ENCODE peak calls at places on chromosomes 6 and 20, in six cellular contexts. L, H, A, X, G and F are unnamed samples.
A peak's percentile ranks its signal among the peaks of the same experiment; 100 is the strongest.

GRCh38 chr6:123636282-123636681 is 468 bp downstream of the TRDN start:
- DNase-seq in L (no peak), A (no peak), H (no peak), X (no peak), G (no peak), F (no peak)

GRCh38 chr6:165728196-165728595 is 65.2 kb upstream of the PDE10A start:
- DNase-seq in A (no peak), X (no peak), H (no peak), L (no peak), G (no peak), F (no peak)

GRCh38 chr20:32743237-32744112 is at the start of gene COMMD7:
- DNase-seq in G (peak; percentile 65), X (peak; percentile 32), A (peak; percentile 85), H (peak; percentile 61), L (peak; percentile 88), F (peak; percentile 80)

GRCh38 chr6:85483041-85483700 is 33.3 kb downstream of the NT5E start:
- DNase-seq in L (peak; percentile 89), X (peak; percentile 78), A (peak; percentile 94), H (peak; percentile 56), G (peak; percentile 67), F (peak; percentile 79)

GRCh38 chr6:4270799-4271198 is 135.4 kb upstream of the ECI2 start:
- DNase-seq in X (no peak), H (no peak), G (no peak), L (no peak), A (no peak), F (no peak)

GRCh38 chr6:113351183-113351834 is 505.8 kb upstream of the MARCKS start:
- DNase-seq in L (no peak), A (no peak), X (no peak), H (no peak), G (peak; percentile 43), F (no peak)

GRCh38 chr20:38139919-38140753 is 24.9 kb downstream of the TGM2 start:
- DNase-seq in G (no peak), L (peak; percentile 20), A (no peak), H (no peak), X (no peak), F (no peak)

GRCh38 chr20:53708129-53708968 is 114.7 kb upstream of the ZNF217 start:
- DNase-seq in A (no peak), X (no peak), H (no peak), L (no peak), G (no peak), F (no peak)

GRCh38 chr6:134830194-134830593 is 119.7 kb downstream of the ALDH8A1 start:
- DNase-seq in G (no peak), H (no peak), A (no peak), L (no peak), X (no peak), F (no peak)

GRCh38 chr6:33557376-33557775 is 22.7 kb downstream of the BAK1 start:
- DNase-seq in G (no peak), L (no peak), A (no peak), X (no peak), H (no peak), F (no peak)

GRCh38 chr6:32046450-32047083 is 8.4 kb downstream of the CYP21A2 start:
- DNase-seq in L (peak; percentile 78), G (peak; percentile 54), H (no peak), X (no peak), A (no peak), F (peak; percentile 10)

GRCh38 chr20:63483834-63484233 is 11.4 kb upstream of the KCNQ2 start:
- DNase-seq in L (peak; percentile 62), H (no peak), X (no peak), G (no peak), A (no peak), F (no peak)

GRCh38 chr6:93992976-93993375 is 573.6 kb upstream of the EPHA7 start:
- DNase-seq in X (no peak), L (no peak), A (no peak), G (no peak), H (no peak), F (no peak)

GRCh38 chr6:37785002-37785687 is 34.4 kb upstream of the ZFAND3 start:
- DNase-seq in X (no peak), A (no peak), G (no peak), H (no peak), L (peak; percentile 55), F (no peak)

GRCh38 chr6:145544514-145544913 is 190.8 kb downstream of the EPM2A start:
- DNase-seq in L (no peak), H (no peak), G (no peak), X (no peak), A (no peak), F (no peak)

GRCh38 chr20:33006776-33007375 is 628 bp upstream of the BPIFB2 start:
- DNase-seq in X (no peak), G (no peak), H (no peak), L (no peak), A (no peak), F (no peak)

GRCh38 chr6:36650848-36651247 is 27.7 kb upstream of the CDKN1A start:
- DNase-seq in H (no peak), G (no peak), X (no peak), A (no peak), L (peak; percentile 10), F (no peak)

GRCh38 chr6:12363651-12364381 is 73.7 kb downstream of the EDN1 start:
- DNase-seq in H (peak; percentile 67), L (peak; percentile 86), A (no peak), X (no peak), G (no peak), F (no peak)

GRCh38 chr6:119148102-119148824 is 69.8 kb upstream of the FAM184A start:
- DNase-seq in L (no peak), A (no peak), G (peak; percentile 50), X (no peak), H (peak; percentile 56), F (peak; percentile 28)

GRCh38 chr20:44219287-44219686 is 8.7 kb upstream of the OSER1 start:
- DNase-seq in A (no peak), X (no peak), L (no peak), H (no peak), G (no peak), F (no peak)

GRCh38 chr6:99026135-99026534 is 78.4 kb upstream of the FBXL4 start:
- DNase-seq in X (no peak), G (no peak), A (no peak), L (no peak), H (no peak), F (no peak)

GRCh38 chr6:40917603-40918002 is 121.4 kb downstream of the UNC5CL start:
- DNase-seq in A (no peak), H (no peak), X (no peak), L (no peak), G (no peak), F (no peak)

DNA sequence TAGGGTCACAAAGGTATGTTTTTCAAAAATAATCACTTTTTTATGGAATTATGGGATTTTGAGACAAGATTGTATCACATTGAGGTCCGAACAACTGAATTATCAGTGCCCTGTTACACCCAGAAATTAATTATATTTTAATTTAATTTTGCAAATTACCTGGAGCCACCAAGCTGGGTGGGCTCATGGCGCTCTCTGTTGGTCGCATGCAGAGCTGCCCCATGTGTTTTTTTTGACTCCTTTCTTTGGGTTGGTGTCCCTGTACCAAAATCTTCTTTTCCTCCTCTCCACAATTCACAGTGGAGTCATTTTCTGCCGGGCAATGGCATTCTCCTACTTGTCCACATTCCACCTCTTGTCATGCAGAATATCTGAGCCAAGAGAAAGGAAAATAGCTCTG is 38.9 kb upstream of the FRMD1 start:
- DNase-seq in X (no peak), G (no peak), A (no peak), L (no peak), H (no peak), F (no peak)
- TF ChIP-seq CTCF in X (no peak), G (peak; percentile 52), A (peak; percentile 53), L (peak; percentile 32), H (no peak), F (no peak)

DNA sequence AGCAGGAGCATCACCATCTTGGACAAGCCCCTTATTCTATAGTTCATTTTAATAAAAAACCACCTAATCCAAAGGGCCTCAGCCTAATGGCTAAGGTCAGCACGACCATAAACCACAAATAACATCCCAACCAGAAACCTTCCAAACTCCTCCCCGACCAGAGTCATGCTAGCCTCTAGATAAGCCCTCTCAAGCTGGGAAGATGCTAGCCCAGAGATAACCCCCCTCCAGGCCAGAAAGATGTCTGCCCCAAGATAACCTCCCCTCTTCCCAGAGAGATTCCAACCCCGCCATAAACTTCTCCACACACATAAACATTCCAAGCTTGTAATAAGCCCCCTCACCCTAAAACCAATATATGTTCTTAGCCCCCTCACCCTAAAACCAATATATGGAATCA is 38.5 kb upstream of the OR14J1 start:
- DNase-seq in X (no peak), H (no peak), A (no peak), L (no peak), G (no peak), F (no peak)
- TF ChIP-seq CTCF in X (no peak), H (no peak), A (no peak), L (no peak), G (no peak), F (no peak)

GRCh38 chr20:50338479-50339195 is 148.0 kb downstream of the CEBPB start:
- DNase-seq in G (no peak), A (no peak), X (no peak), L (no peak), H (no peak), F (no peak)
- TF ChIP-seq CTCF in G (no peak), A (no peak), X (no peak), L (no peak), H (no peak), F (no peak)

DNA sequence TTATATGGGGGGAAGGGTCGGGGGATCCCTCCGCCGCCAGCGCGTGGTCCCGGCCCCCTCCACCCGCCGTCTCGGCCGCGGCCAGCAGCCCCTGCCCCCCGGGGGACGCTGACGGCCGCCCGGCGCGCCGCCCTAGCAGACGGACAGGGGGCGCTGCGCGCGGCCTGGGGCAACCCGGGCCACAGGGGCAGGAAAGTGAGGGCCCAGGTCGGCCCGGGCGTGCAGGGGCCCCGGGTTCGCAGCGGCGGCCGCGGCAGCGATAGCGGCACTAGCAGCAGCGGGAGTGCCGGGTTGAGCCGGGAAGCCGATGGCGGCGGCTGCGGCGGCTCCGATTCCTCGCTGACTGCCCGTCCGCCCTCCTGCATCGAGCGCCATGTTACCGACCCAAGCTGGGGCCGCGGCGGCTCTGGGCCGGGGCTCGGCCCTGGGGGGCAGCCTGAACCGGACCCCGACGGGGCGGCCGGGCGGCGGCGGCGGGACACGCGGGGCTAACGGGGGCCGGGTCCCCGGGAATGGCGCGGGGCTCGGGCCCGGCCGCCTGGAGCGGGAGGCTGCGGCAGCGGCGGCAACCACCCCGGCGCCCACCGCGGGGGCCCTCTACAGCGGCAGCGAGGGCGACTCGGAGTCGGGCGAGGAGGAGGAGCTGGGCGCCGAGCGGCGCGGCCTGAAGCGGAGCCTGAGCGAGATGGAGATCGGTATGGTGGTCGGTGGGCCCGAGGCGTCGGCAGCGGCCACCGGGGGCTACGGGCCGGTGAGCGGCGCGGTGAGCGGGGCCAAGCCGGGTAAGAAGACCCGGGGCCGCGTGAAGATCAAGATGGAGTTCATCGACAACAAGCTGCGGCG is 436 bp downstream of the SRF start:
- DNase-seq in L (peak; percentile 85), H (peak; percentile 33), X (no peak), A (no peak), G (no peak), F (peak; percentile 12)
- TF ChIP-seq CTCF in L (peak; percentile 63), H (peak; percentile 66), X (peak; percentile 61), A (peak; percentile 88), G (peak; percentile 71), F (peak; percentile 67)